ENCODE peak calls at places on chromosome X, in nine cellular contexts. J is breast epithelium, V is spleen, B is GM23338, N is suprapubic skin, W is GM12878, D is sigmoid colon, M is K562, Z is HCT116. T is an unnamed sample. For H3K27me3, the result is how much of the 10 kb centered on the place peaks cover.

GRCh38 chrX:115344885-115345653 is 55.6 kb downstream of the LUZP4 start:
- DNase-seq in J (peak), V (no peak), B (peak), N (peak), W (no peak), D (peak), M (no peak), Z (peak), T (peak)

GRCh38 chrX:154325541-154325940 is 29.9 kb downstream of the TKTL1 start:
- DNase-seq in J (no peak), V (no peak), B (no peak), N (no peak), W (no peak), D (no peak), M (no peak), Z (no peak), T (no peak)

GRCh38 chrX:112738347-112739033 is 58.8 kb upstream of the LHFPL1 start:
- DNase-seq in J (no peak), V (no peak), B (no peak), N (no peak), W (no peak), D (no peak), M (no peak), Z (no peak), T (no peak)

GRCh38 chrX:48493890-48494364 is 14.9 kb upstream of the PORCN start:
- DNase-seq in J (no peak), V (peak), B (peak), N (no peak), W (no peak), D (no peak), M (peak), Z (peak), T (no peak)

GRCh38 chrX:9341305-9342201 is 123.3 kb upstream of the TBL1X start:
- DNase-seq in J (peak), V (peak), B (peak), N (peak), W (peak), D (peak), M (peak), Z (no peak), T (peak)

GRCh38 chrX:54481751-54482150 is 14.3 kb downstream of the FGD1 start:
- DNase-seq in J (no peak), V (no peak), B (peak), N (no peak), W (no peak), D (no peak), M (peak), Z (no peak), T (no peak)

GRCh38 chrX:95057341-95057740 is 1383.3 kb downstream of the FAM133A start:
- DNase-seq in J (no peak), V (no peak), B (no peak), N (no peak), W (no peak), D (no peak), M (no peak), Z (no peak), T (no peak)

GRCh38 chrX:102832661-102833060 is 104.4 kb upstream of the RAB40AL start:
- DNase-seq in J (no peak), V (no peak), B (peak), N (no peak), W (no peak), D (no peak), M (peak), Z (no peak), T (no peak)

GRCh38 chrX:150038977-150039599 is 100.8 kb upstream of the EOLA2 start:
- DNase-seq in J (no peak), V (no peak), B (no peak), N (no peak), W (no peak), D (no peak), M (no peak), Z (no peak), T (no peak)

GRCh38 chrX:154019633-154020499 is at the start of gene IRAK1:
- DNase-seq in J (no peak), V (peak), B (peak), N (no peak), W (no peak), D (no peak), M (peak), Z (no peak), T (peak)

GRCh38 chrX:54230440-54231148 is 47.5 kb upstream of the FAM120C start:
- DNase-seq in J (no peak), V (no peak), B (peak), N (no peak), W (no peak), D (no peak), M (no peak), Z (no peak), T (no peak)

GRCh38 chrX:38929966-38930421 is 128.7 kb downstream of the MID1IP1 start:
- DNase-seq in J (no peak), V (no peak), B (no peak), N (no peak), W (no peak), D (peak), M (no peak), Z (no peak), T (no peak)

GRCh38 chrX:17580529-17581155 is 156.7 kb upstream of the SCML1 start:
- DNase-seq in J (no peak), V (no peak), B (no peak), N (no peak), W (no peak), D (peak), M (no peak), Z (no peak), T (no peak)

GRCh38 chrX:70029790-70030189 is 19.9 kb downstream of the AWAT2 start:
- DNase-seq in J (no peak), V (peak), B (no peak), N (no peak), W (no peak), D (no peak), M (no peak), Z (no peak), T (no peak)

GRCh38 chrX:47623540-47624027 is 3.9 kb upstream of the SYN1 start:
- DNase-seq in J (no peak), V (peak), B (peak), N (peak), W (no peak), D (no peak), M (peak), Z (no peak), T (peak)

GRCh38 chrX:920234-920799 is 289.7 kb downstream of the SHOX start:
- DNase-seq in J (no peak), V (peak), B (no peak), N (no peak), W (no peak), D (no peak), M (no peak), Z (no peak), T (no peak)

GRCh38 chrX:136519069-136519468 is 12.9 kb upstream of the VGLL1 start:
- DNase-seq in J (no peak), V (no peak), B (no peak), N (no peak), W (no peak), D (no peak), M (no peak), Z (no peak), T (no peak)

GRCh38 chrX:76253432-76253831 is 80.6 kb downstream of the PBDC1 start:
- DNase-seq in J (no peak), V (no peak), B (peak), N (no peak), W (peak), D (no peak), M (peak), Z (peak), T (peak)

GRCh38 chrX:9917861-9918260 is 49.3 kb upstream of the CLDN34 start:
- DNase-seq in J (no peak), V (no peak), B (no peak), N (no peak), W (no peak), D (no peak), M (no peak), Z (no peak), T (no peak)

GRCh38 chrX:147917700-147918694 is 6.3 kb downstream of the FMR1 start:
- DNase-seq in J (no peak), V (no peak), B (no peak), N (no peak), W (peak), D (no peak), M (no peak), Z (no peak), T (no peak)

GRCh38 chrX:69126642-69127041 is 38.6 kb downstream of the PJA1 start:
- DNase-seq in J (no peak), V (no peak), B (no peak), N (no peak), W (no peak), D (no peak), M (no peak), Z (no peak), T (no peak)

GRCh38 chrX:16999275-16999674 is 52.8 kb downstream of the REPS2 start:
- DNase-seq in J (no peak), V (no peak), B (no peak), N (no peak), W (no peak), D (no peak), M (no peak), Z (no peak), T (no peak)

GRCh38 chrX:49972313-49972712 is 49.9 kb downstream of the CLCN5 start:
- DNase-seq in J (no peak), V (no peak), B (no peak), N (no peak), W (no peak), D (no peak), M (no peak), Z (no peak), T (no peak)

GRCh38 chrX:138756234-138756633 is 44.7 kb upstream of the FGF13 start:
- DNase-seq in J (peak), V (no peak), B (peak), N (no peak), W (no peak), D (no peak), M (no peak), Z (no peak), T (no peak)

GRCh38 chrX:136725446-136726104 is 55.2 kb downstream of the ARHGEF6 start:
- DNase-seq in J (peak), V (no peak), B (no peak), N (no peak), W (no peak), D (peak), M (no peak), Z (no peak), T (no peak)

GRCh38 chrX:9071031-9071650 is 37.2 kb upstream of the FAM9B start:
- DNase-seq in J (no peak), V (no peak), B (no peak), N (no peak), W (no peak), D (no peak), M (no peak), Z (no peak), T (no peak)

GRCh38 chrX:154797006-154797405 is 8.3 kb downstream of the MPP1 start:
- DNase-seq in J (no peak), V (no peak), B (peak), N (no peak), W (no peak), D (no peak), M (no peak), Z (no peak), T (no peak)

DNA sequence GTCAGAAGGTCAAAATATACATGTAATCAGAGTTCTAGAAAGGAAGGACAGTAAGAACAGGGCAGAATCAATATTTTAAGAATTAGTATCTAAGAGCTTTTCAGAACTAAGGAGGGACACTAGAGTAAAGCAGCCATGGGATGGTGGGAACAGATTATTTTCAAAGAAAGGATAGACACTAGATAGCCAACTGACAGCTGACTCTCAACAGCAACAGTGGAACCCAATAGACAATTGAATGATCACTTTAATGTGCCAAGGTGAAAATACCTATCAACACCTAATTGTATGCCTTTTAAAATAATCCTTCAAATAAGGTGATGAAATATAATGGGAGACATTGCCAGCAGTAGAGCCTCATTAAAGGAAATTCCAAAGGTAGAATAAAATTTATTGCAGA is 26.5 kb upstream of the CCDC160 start:
- DNase-seq in J (no peak), V (no peak), B (no peak), N (no peak), W (no peak), D (no peak), M (no peak), Z (no peak), T (no peak)
- H3K27me3 ChIP-seq in J (under half), V (under half), B (under half), N (under half), W (under half), D (under half), M (under half), Z (under half), T (under half)

DNA sequence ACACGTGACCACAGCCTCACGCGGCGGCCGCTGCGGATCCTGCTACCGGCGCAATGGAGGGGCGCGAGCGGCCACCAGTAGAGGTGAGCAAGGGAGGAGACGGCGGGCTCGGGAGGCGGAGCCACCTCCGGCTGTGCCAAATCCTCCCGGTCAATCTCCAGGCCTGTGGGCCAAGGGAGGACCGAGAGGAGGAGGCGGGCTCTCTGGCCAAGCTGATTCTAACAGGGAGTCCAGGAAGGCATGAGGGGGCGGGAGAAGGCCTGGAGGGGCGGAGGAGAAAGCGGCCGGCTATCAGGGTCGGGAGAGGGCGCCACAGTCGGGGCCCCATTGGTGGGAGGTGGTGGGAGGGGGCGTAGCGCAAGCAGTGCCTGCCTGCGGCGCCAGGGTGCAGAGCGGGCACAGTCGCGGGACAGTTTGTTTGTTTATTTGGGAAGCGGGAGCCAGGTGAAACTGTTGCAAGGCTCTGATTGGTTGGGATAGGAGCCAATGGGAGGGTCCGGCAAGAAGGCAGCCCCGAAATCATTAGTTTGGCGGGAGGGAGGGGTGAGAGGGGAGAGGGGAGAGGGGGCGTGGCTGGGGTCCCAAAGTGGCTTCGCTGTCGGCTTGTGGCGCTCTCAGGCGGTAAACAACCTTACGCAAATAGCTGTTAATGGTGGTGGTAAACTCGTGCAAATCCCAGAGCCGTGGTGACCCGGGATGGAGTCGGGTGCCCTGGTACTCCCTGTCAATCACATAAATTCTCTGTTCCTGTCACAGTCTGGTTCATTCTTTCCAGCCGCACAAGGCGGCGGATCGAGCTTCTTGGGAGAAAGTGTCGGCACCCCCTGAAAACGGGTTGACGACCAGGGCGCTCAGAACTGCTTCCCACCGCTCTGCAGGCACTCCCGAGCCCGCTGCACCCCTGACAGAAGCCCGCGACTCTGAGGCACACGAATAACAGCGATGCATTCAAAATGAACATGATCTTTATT is at the start of gene IRS4:
- DNase-seq in J (no peak), V (no peak), B (peak), N (no peak), W (no peak), D (no peak), M (no peak), Z (no peak), T (no peak)
- TF ChIP-seq POLR2AphosphoS5 in J (no peak), V (no peak), B (peak), N (no peak), W (no peak), D (no peak), M (no peak), Z (no peak), T (no peak)

DNA sequence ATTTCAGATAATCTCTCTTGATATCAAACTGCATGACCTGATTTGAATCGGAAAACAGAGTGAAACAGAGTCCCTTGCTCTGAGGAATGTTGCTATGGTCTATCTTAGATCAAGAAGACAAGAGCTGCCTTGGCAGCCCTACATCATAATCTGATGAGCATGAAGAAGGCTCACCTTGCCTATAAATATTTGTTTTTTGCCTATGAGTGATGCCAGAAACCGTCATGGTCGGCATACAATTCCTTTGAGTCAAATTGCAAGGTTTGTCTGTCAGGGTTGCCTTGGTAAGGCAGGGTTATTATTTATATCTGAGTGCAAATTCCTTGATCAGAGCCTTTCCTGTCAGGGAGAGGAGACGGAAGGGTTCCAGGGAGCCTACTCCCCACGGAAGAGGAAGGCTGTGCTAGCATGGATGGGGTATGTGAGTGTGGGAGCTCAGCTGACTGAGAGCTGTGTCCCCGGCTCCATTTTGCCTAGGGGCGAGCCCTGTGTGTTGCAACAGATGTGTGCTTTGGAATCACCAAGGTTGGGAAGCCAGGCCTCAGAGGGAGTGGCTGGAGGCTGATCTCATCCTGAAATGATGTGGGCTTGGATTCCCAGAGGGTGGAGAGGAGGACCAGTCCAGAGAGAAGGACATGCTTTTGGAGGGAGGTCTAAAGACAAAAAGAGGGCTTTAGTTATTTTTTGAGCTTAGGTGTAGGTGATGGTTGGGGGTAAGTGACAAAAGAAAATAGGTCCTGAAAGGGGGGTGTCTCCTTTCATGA is 43.6 kb downstream of the RTL9 start:
- DNase-seq in J (peak), V (no peak), B (peak), N (peak), W (no peak), D (peak), M (peak), Z (no peak), T (no peak)
- H3K27me3 ChIP-seq in J (half or more), V (under half), B (under half), N (under half), W (under half), D (under half), M (under half), Z (under half), T (under half)

DNA sequence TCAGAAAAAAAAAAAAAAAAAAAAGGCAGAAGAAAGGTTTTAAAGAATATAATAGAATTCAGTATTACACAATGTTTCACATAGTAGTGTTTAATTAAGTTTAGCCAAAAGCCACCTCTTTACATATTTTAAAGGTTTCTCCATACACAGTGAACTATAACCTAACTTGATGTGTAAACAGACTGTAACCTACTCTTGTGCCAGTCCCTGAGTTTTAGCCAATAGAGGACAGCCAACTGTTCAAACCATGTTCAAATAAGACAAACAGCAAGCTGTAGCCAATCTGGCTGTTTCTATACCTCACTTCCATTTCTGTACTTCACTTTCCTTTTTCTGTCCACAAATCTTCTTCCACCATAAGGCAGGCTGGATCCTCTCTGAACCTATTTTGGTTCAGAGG is 65.2 kb downstream of the TEX13C start:
- DNase-seq in J (no peak), V (no peak), B (no peak), N (no peak), W (no peak), D (no peak), M (no peak), Z (no peak), T (no peak)
- TF ChIP-seq POLR2AphosphoS5 in J (no peak), V (no peak), B (no peak), N (no peak), W (no peak), D (no peak), M (no peak), Z (no peak), T (no peak)

GRCh38 chrX:46294234-46294633 is 251.0 kb downstream of the ZNF674 start:
- DNase-seq in J (no peak), V (no peak), B (no peak), N (no peak), W (no peak), D (no peak), M (no peak), Z (no peak), T (no peak)
- H3K27me3 ChIP-seq in J (under half), V (under half), B (under half), N (under half), W (under half), D (under half), M (under half), Z (under half), T (under half)

GRCh38 chrX:23908219-23909003 is 605 bp downstream of the CXorf58 start:
- DNase-seq in J (no peak), V (no peak), B (peak), N (no peak), W (no peak), D (no peak), M (no peak), Z (no peak), T (no peak)

GRCh38 chrX:23911436-23911835 is 3.6 kb downstream of the CXorf58 start:
- DNase-seq in J (no peak), V (no peak), B (no peak), N (no peak), W (no peak), D (no peak), M (no peak), Z (no peak), T (no peak)

GRCh38 chrX:23904096-23904495 is 3.6 kb downstream of the APOO start:
- DNase-seq in J (no peak), V (no peak), B (no peak), N (no peak), W (no peak), D (no peak), M (peak), Z (no peak), T (no peak)

GRCh38 chrX:23907106-23907495 is 637 bp downstream of the APOO start:
- DNase-seq in J (no peak), V (no peak), B (peak), N (no peak), W (no peak), D (no peak), M (peak), Z (no peak), T (no peak)

GRCh38 chrX:23907496-23908218 is at the start of the genes APOO and CXorf58:
- DNase-seq in J (peak), V (peak), B (peak), N (peak), W (peak), D (peak), M (peak), Z (peak), T (peak)
- TF ChIP-seq POLR2AphosphoS5 in J (peak), V (peak), B (peak), N (no peak), W (peak), D (peak), M (peak), Z (peak), T (no peak)

GRCh38 chrX:40176256-40176978 is 78.7 kb upstream of the BCOR start:
- DNase-seq in J (no peak), V (peak), B (peak), N (peak), W (no peak), D (peak), M (peak), Z (no peak), T (peak)

GRCh38 chrX:40175416-40176255 is 77.9 kb upstream of the BCOR start:
- DNase-seq in J (no peak), V (peak), B (peak), N (peak), W (no peak), D (peak), M (peak), Z (no peak), T (peak)

GRCh38 chrX:40177942-40178715 is 80.4 kb upstream of the BCOR start:
- DNase-seq in J (no peak), V (peak), B (no peak), N (no peak), W (no peak), D (no peak), M (no peak), Z (no peak), T (no peak)

GRCh38 chrX:40177489-40177888 is 79.7 kb upstream of the BCOR start:
- DNase-seq in J (no peak), V (no peak), B (no peak), N (no peak), W (no peak), D (no peak), M (no peak), Z (no peak), T (no peak)

GRCh38 chrX:40176979-40177430 is 79.2 kb upstream of the BCOR start:
- DNase-seq in J (no peak), V (peak), B (peak), N (peak), W (no peak), D (no peak), M (no peak), Z (no peak), T (no peak)
- H3K27me3 ChIP-seq in J (half or more), V (under half), B (under half), N (under half), W (under half), D (under half), M (under half), Z (under half), T (under half)